ENCODE peak calls at places on chromosomes 7 and 10, in five cellular contexts. H is CD8-positive, alpha-beta T cell; C is AG04449; D is tibial artery; J is upper lobe of left lung. T is an unnamed sample.

GRCh38 chr10:126253613-126254002 is 134.7 kb downstream of the ADAM12 start:
- DNase-seq in H (no peak), C (no peak), D (no peak), J (no peak), T (no peak)

GRCh38 chr10:43194861-43195260 is 56.6 kb downstream of the CSGALNACT2 start:
- DNase-seq in H (no peak), C (no peak), D (peak; percentile 52), J (no peak), T (no peak)

GRCh38 chr10:110864662-110865140 is 7.0 kb upstream of the PDCD4 start:
- DNase-seq in H (no peak), C (no peak), D (no peak), J (peak; percentile 71), T (no peak)

GRCh38 chr10:70652761-70653657 is 19.3 kb upstream of the ADAMTS14 start:
- DNase-seq in H (no peak), C (peak; percentile 96), D (no peak), J (peak; percentile 26), T (peak; percentile 88)

GRCh38 chr10:3097160-3097559 is 29.8 kb downstream of the PFKP start:
- DNase-seq in H (no peak), C (no peak), D (peak; percentile 60), J (no peak), T (no peak)

GRCh38 chr10:28840954-28841353 is 163.6 kb downstream of the BAMBI start:
- DNase-seq in H (no peak), C (no peak), D (no peak), J (no peak), T (no peak)

GRCh38 chr10:127937069-127937468 is 30.2 kb downstream of the PTPRE start:
- DNase-seq in H (no peak), C (no peak), D (no peak), J (no peak), T (no peak)

GRCh38 chr7:79377097-79377496 is 76.4 kb downstream of the MAGI2 start:
- DNase-seq in H (no peak), C (no peak), D (no peak), J (no peak), T (no peak)

GRCh38 chr7:107446988-107447387 is 22.9 kb upstream of the GPR22 start:
- DNase-seq in H (no peak), C (no peak), D (no peak), J (no peak), T (no peak)

GRCh38 chr7:147245274-147245673 is 1128.7 kb downstream of the CNTNAP2 start:
- DNase-seq in H (no peak), C (no peak), D (no peak), J (peak; percentile 23), T (peak; percentile 7)

GRCh38 chr10:74921744-74922143 is 95.3 kb downstream of the KAT6B start:
- DNase-seq in H (no peak), C (no peak), D (no peak), J (no peak), T (no peak)

GRCh38 chr7:153576096-153576495 is 476.1 kb upstream of the DPP6 start:
- DNase-seq in H (no peak), C (no peak), D (no peak), J (no peak), T (no peak)

GRCh38 chr7:45233249-45233775 is 75.7 kb downstream of the RAMP3 start:
- DNase-seq in H (no peak), C (no peak), D (no peak), J (no peak), T (no peak)

GRCh38 chr10:43461950-43462349 is 25.0 kb downstream of the ZNF487 start:
- DNase-seq in H (no peak), C (peak; percentile 55), D (no peak), J (no peak), T (peak; percentile 53)

GRCh38 chr7:138137423-138138171 is 61.3 kb downstream of the AKR1D1 start:
- DNase-seq in H (no peak), C (no peak), D (no peak), J (no peak), T (no peak)

GRCh38 chr10:45558406-45558805 is 114.2 kb downstream of the ZFAND4 start:
- DNase-seq in H (no peak), C (no peak), D (no peak), J (no peak), T (no peak)
- H3K4me3 ChIP-seq in H (no peak overlapping the region), C (no peak overlapping the region), D (no peak overlapping the region), J (no peak overlapping the region), T (no peak overlapping the region)

GRCh38 chr7:43211276-43211675 is 98.8 kb downstream of the HECW1 start:
- DNase-seq in H (no peak), C (no peak), D (no peak), J (no peak), T (no peak)
- TF ChIP-seq CTCF in H (no peak), C (no peak), D (no peak), J (no peak), T (peak; percentile 59)

GRCh38 chr7:43292384-43292783 is 179.9 kb downstream of the HECW1 start:
- DNase-seq in H (no peak), C (no peak), D (no peak), J (no peak), T (no peak)
- H3K4me3 ChIP-seq in H (no peak overlapping the region), C (no peak overlapping the region), D (no peak overlapping the region), J (no peak overlapping the region), T (no peak overlapping the region)

DNA sequence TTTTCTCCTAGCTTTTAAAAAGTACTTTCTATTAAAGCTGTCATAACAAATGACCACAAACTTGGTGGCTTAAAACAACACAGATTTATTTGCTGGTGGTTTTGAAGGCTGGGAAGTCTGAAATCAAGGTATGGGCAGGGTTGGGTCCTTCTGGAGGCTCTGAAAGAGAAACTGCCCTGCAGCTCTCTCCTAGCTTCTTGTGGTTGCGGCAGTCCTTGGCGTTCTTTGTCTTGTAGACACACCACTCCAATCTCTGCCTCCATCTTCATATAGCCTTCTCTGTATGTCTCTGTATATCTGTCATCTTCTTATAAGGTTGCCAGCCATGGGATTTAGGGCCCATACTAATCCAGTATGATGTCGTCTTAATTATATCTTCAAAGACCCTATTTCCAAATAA is 79.4 kb upstream of the PRR15 start:
- DNase-seq in H (no peak), C (no peak), D (no peak), J (no peak), T (no peak)
- TF ChIP-seq CTCF in H (no peak), C (no peak), D (no peak), J (no peak), T (no peak)

GRCh38 chr10:93993782-93994668 is at the start of gene PLCE1:
- DNase-seq in H (no peak), C (no peak), D (peak; percentile 81), J (peak; percentile 40), T (no peak)
- H3K4me3 ChIP-seq in H (no peak within 1 kb of the TSS), C (peak within 1 kb of the TSS; percentile 75), D (peak within 1 kb of the TSS; percentile 68), J (peak within 1 kb of the TSS; percentile 11), T (peak within 1 kb of the TSS; percentile 83)

GRCh38 chr10:62851449-62851848 is 35.3 kb upstream of the EGR2 start:
- DNase-seq in H (no peak), C (no peak), D (no peak), J (no peak), T (no peak)
- TF ChIP-seq CTCF in H (peak; percentile 40), C (no peak), D (no peak), J (peak; percentile 11), T (peak; percentile 38)

DNA sequence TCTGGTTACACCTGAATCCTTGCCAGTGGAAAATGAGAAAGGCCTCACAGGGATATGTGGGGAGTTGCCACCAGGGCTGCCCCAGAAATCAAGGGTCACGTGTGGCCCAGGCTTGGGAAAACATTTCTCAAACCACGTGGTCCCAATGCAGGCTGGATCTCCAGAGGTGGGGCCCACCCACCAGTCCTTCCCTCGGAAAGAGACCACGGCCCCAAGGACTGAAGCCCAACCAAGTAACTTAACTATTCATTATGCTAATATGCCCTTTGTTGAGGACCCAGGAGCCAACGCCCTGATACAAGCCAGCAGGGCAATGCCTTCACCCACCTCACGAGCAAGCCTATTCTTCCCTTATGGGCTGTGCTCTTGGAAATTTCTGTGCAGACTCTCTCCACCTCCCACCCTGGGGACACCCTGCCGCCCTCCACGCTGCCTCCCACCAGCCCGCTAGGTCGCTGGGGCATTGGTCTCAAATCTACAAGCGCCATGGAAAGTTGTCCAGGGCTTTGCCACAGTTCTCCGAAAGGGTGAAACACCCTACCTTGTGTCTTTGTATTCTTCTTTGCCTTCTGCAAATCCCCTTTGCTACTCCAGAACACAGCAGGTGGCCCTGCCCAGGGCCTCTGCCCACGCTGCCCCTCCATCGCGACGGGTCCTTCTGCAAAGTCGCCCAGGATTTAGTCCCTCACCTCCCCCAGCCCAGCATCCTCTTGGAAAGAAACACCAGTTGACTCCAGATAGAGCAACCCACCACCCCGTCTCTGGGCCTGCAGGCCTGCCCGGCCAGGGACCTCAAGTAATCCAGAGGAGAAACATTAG is 8.8 kb downstream of the TNS3 start:
- DNase-seq in H (no peak), C (no peak), D (no peak), J (no peak), T (no peak)
- H3K4me3 ChIP-seq in H (no peak overlapping the region), C (no peak overlapping the region), D (no peak overlapping the region), J (no peak overlapping the region), T (no peak overlapping the region)